ENCODE peak calls at places on chromosomes 7 and 10, in six cellular contexts. One of them, this sample, is unnamed.

GRCh38 chr10:73937333-73938020 is 26.5 kb downstream of the PLAU start:
- DNase-seq in NCI-H1092: no peak
- DNase-seq in GM03348: peak
- DNase-seq in foreskin fibroblast: no peak
- DNase-seq in cardiac septum: no peak
- DNase-seq in AG08395: no peak
- DNase-seq in this sample: no peak

GRCh38 chr10:61558188-61558587 is 104.5 kb upstream of the CABCOCO1 start:
- DNase-seq in NCI-H1092: no peak
- DNase-seq in GM03348: no peak
- DNase-seq in foreskin fibroblast: no peak
- DNase-seq in cardiac septum: no peak
- DNase-seq in AG08395: no peak
- DNase-seq in this sample: no peak

GRCh38 chr7:28192786-28193581 is 12.4 kb upstream of the JAZF1 start:
- DNase-seq in NCI-H1092: no peak
- DNase-seq in GM03348: peak
- DNase-seq in foreskin fibroblast: no peak
- DNase-seq in cardiac septum: no peak
- DNase-seq in AG08395: no peak
- DNase-seq in this sample: no peak

GRCh38 chr10:23067939-23068775 is 27.2 kb upstream of the MSRB2 start:
- DNase-seq in NCI-H1092: peak
- DNase-seq in GM03348: peak
- DNase-seq in foreskin fibroblast: peak
- DNase-seq in cardiac septum: peak
- DNase-seq in AG08395: peak
- DNase-seq in this sample: no peak

GRCh38 chr7:11346312-11346711 is 372.6 kb downstream of the PHF14 start:
- DNase-seq in NCI-H1092: no peak
- DNase-seq in GM03348: no peak
- DNase-seq in foreskin fibroblast: no peak
- DNase-seq in cardiac septum: no peak
- DNase-seq in AG08395: no peak
- DNase-seq in this sample: no peak

GRCh38 chr7:47795631-47796030 is 152.6 kb downstream of the PKD1L1 start:
- DNase-seq in NCI-H1092: no peak
- DNase-seq in GM03348: peak
- DNase-seq in foreskin fibroblast: peak
- DNase-seq in cardiac septum: no peak
- DNase-seq in AG08395: peak
- DNase-seq in this sample: no peak

GRCh38 chr7:133888061-133888930 is 238.8 kb upstream of the LRGUK start:
- DNase-seq in NCI-H1092: no peak
- DNase-seq in GM03348: no peak
- DNase-seq in foreskin fibroblast: no peak
- DNase-seq in cardiac septum: no peak
- DNase-seq in AG08395: no peak
- DNase-seq in this sample: no peak

GRCh38 chr7:106062006-106062405 is 50.1 kb downstream of the SYPL1 start:
- DNase-seq in NCI-H1092: no peak
- DNase-seq in GM03348: no peak
- DNase-seq in foreskin fibroblast: no peak
- DNase-seq in cardiac septum: no peak
- DNase-seq in AG08395: no peak
- DNase-seq in this sample: no peak

GRCh38 chr10:24483701-24484100 is 240.0 kb downstream of the ARHGAP21 start:
- DNase-seq in NCI-H1092: no peak
- DNase-seq in GM03348: peak
- DNase-seq in foreskin fibroblast: no peak
- DNase-seq in cardiac septum: no peak
- DNase-seq in AG08395: peak
- DNase-seq in this sample: peak

GRCh38 chr7:20330176-20330796 is 414 bp upstream of the ITGB8 start:
- DNase-seq in NCI-H1092: peak
- DNase-seq in GM03348: peak
- DNase-seq in foreskin fibroblast: peak
- DNase-seq in cardiac septum: peak
- DNase-seq in AG08395: peak
- DNase-seq in this sample: peak

GRCh38 chr7:137169282-137169698 is 174.2 kb downstream of the PTN start:
- DNase-seq in NCI-H1092: peak
- DNase-seq in GM03348: peak
- DNase-seq in foreskin fibroblast: peak
- DNase-seq in cardiac septum: no peak
- DNase-seq in AG08395: peak
- DNase-seq in this sample: peak

GRCh38 chr10:788796-789748 is 99.6 kb upstream of the DIP2C start:
- DNase-seq in NCI-H1092: no peak
- DNase-seq in GM03348: peak
- DNase-seq in foreskin fibroblast: peak
- DNase-seq in cardiac septum: no peak
- DNase-seq in AG08395: peak
- DNase-seq in this sample: peak

GRCh38 chr10:124403548-124403947 is 15.2 kb downstream of the OAT start:
- DNase-seq in NCI-H1092: peak
- DNase-seq in GM03348: peak
- DNase-seq in foreskin fibroblast: peak
- DNase-seq in cardiac septum: no peak
- DNase-seq in AG08395: peak
- DNase-seq in this sample: peak

GRCh38 chr10:6455592-6455991 is 124.5 kb downstream of the PRKCQ start:
- DNase-seq in NCI-H1092: no peak
- DNase-seq in GM03348: no peak
- DNase-seq in foreskin fibroblast: no peak
- DNase-seq in cardiac septum: no peak
- DNase-seq in AG08395: no peak
- DNase-seq in this sample: no peak

GRCh38 chr7:30348083-30348560 is 63.7 kb downstream of the ZNRF2 start:
- DNase-seq in NCI-H1092: no peak
- DNase-seq in GM03348: peak
- DNase-seq in foreskin fibroblast: peak
- DNase-seq in cardiac septum: no peak
- DNase-seq in AG08395: peak
- DNase-seq in this sample: no peak

GRCh38 chr10:132658546-132659205 is 121.1 kb downstream of the INPP5A start:
- DNase-seq in NCI-H1092: no peak
- DNase-seq in GM03348: no peak
- DNase-seq in foreskin fibroblast: no peak
- DNase-seq in cardiac septum: no peak
- DNase-seq in AG08395: no peak
- DNase-seq in this sample: no peak

GRCh38 chr10:25564351-25564750 is 369.7 kb upstream of the MYO3A start:
- DNase-seq in NCI-H1092: no peak
- DNase-seq in GM03348: no peak
- DNase-seq in foreskin fibroblast: no peak
- DNase-seq in cardiac septum: no peak
- DNase-seq in AG08395: no peak
- DNase-seq in this sample: no peak

GRCh38 chr7:54015251-54015650 is 526.9 kb upstream of the VSTM2A start:
- DNase-seq in NCI-H1092: no peak
- DNase-seq in GM03348: no peak
- DNase-seq in foreskin fibroblast: no peak
- DNase-seq in cardiac septum: no peak
- DNase-seq in AG08395: no peak
- DNase-seq in this sample: no peak

GRCh38 chr10:79445217-79445707 is at the start of gene ZCCHC24:
- DNase-seq in NCI-H1092: no peak
- DNase-seq in GM03348: no peak
- DNase-seq in foreskin fibroblast: no peak
- DNase-seq in cardiac septum: no peak
- DNase-seq in AG08395: no peak
- DNase-seq in this sample: no peak

GRCh38 chr7:135877799-135878198 is 99.4 kb downstream of the MTPN start:
- DNase-seq in NCI-H1092: no peak
- DNase-seq in GM03348: peak
- DNase-seq in foreskin fibroblast: peak
- DNase-seq in cardiac septum: no peak
- DNase-seq in AG08395: peak
- DNase-seq in this sample: no peak

GRCh38 chr10:113680172-113681111 is 730 bp downstream of the CASP7 start:
- DNase-seq in NCI-H1092: no peak
- DNase-seq in GM03348: peak
- DNase-seq in foreskin fibroblast: peak
- DNase-seq in cardiac septum: no peak
- DNase-seq in AG08395: peak
- DNase-seq in this sample: no peak

GRCh38 chr7:105820667-105821066 is 55.7 kb downstream of the ATXN7L1 start:
- DNase-seq in NCI-H1092: no peak
- DNase-seq in GM03348: no peak
- DNase-seq in foreskin fibroblast: no peak
- DNase-seq in cardiac septum: no peak
- DNase-seq in AG08395: no peak
- DNase-seq in this sample: no peak

GRCh38 chr7:12002428-12002827 is 170.4 kb upstream of the THSD7A start:
- DNase-seq in NCI-H1092: no peak
- DNase-seq in GM03348: no peak
- DNase-seq in foreskin fibroblast: no peak
- DNase-seq in cardiac septum: no peak
- DNase-seq in AG08395: no peak
- DNase-seq in this sample: no peak

GRCh38 chr7:17123020-17123419 is 175.4 kb upstream of the AHR start:
- DNase-seq in NCI-H1092: no peak
- DNase-seq in GM03348: peak
- DNase-seq in foreskin fibroblast: peak
- DNase-seq in cardiac septum: no peak
- DNase-seq in AG08395: peak
- DNase-seq in this sample: no peak

GRCh38 chr10:29357962-29358635 is 69.2 kb downstream of the LYZL1 start:
- DNase-seq in NCI-H1092: no peak
- DNase-seq in GM03348: no peak
- DNase-seq in foreskin fibroblast: no peak
- DNase-seq in cardiac septum: no peak
- DNase-seq in AG08395: no peak
- DNase-seq in this sample: no peak

GRCh38 chr7:5692112-5692844 is 89.2 kb downstream of the RNF216 start:
- DNase-seq in NCI-H1092: no peak
- DNase-seq in GM03348: peak
- DNase-seq in foreskin fibroblast: peak
- DNase-seq in cardiac septum: peak
- DNase-seq in AG08395: peak
- DNase-seq in this sample: no peak